ENCODE peak calls at places on chromosome 14, in six cellular contexts. L is tibial nerve; M is stromal cell of bone marrow; J is NCI-H510A; B is stimulated activated CD8-positive, alpha-beta memory T cell treated with anti-CD3 and anti-CD28 coated beads, Interleukin-2, amount 100 ng/mL, for 1 hour; X is endodermal cell. T is an unnamed sample.

GRCh38 chr14:38866461-38866860 is 236.6 kb downstream of the SEC23A start:
- DNase-seq in J (peak; percentile 62), B (no peak), X (no peak), M (no peak), L (no peak), T (peak; percentile 89)

GRCh38 chr14:45118594-45118993 is 15.7 kb downstream of the FKBP3 start:
- DNase-seq in B (no peak), M (no peak), X (no peak), L (no peak), J (no peak), T (no peak)

GRCh38 chr14:98186140-98186539 is 1085.9 kb downstream of the BCL11B start:
- DNase-seq in J (no peak), X (no peak), L (no peak), M (no peak), B (no peak), T (no peak)

GRCh38 chr14:95388699-95389098 is 69.0 kb upstream of the CLMN start:
- DNase-seq in J (no peak), M (no peak), B (no peak), X (peak; percentile 24), L (no peak), T (no peak)

GRCh38 chr14:58638231-58639205 is 756 bp downstream of the DACT1 start:
- DNase-seq in L (no peak), X (peak; percentile 79), B (no peak), M (no peak), J (no peak), T (no peak)

GRCh38 chr14:68507544-68508081 is 285.3 kb downstream of the ZFP36L1 start:
- DNase-seq in B (no peak), X (peak; percentile 14), M (no peak), L (no peak), J (peak; percentile 38), T (no peak)

GRCh38 chr14:42628591-42628990 is 1021.9 kb downstream of the LRFN5 start:
- DNase-seq in J (no peak), L (no peak), M (no peak), X (no peak), B (no peak), T (no peak)

GRCh38 chr14:24092960-24093900 is 881 bp upstream of the PCK2 start:
- DNase-seq in J (no peak), M (no peak), X (no peak), B (no peak), L (no peak), T (no peak)

GRCh38 chr14:61642246-61642982 is 52.9 kb upstream of the HIF1A start:
- DNase-seq in B (no peak), L (no peak), J (no peak), X (no peak), M (no peak), T (no peak)

GRCh38 chr14:76918751-76919421 is 92.7 kb downstream of the LRRC74A start:
- DNase-seq in M (peak; percentile 98), J (peak; percentile 48), X (peak; percentile 91), B (no peak), L (peak; percentile 91), T (peak; percentile 35)

GRCh38 chr14:100640481-100641273 is 53.5 kb upstream of the BEGAIN start:
- DNase-seq in L (no peak), M (peak; percentile 28), J (peak; percentile 70), X (no peak), B (peak; percentile 52), T (no peak)

GRCh38 chr14:24363401-24363800 is 4.6 kb upstream of the NFATC4 start:
- DNase-seq in B (no peak), L (no peak), X (no peak), J (no peak), M (no peak), T (no peak)

GRCh38 chr14:28780843-28781503 is 14.4 kb downstream of the FOXG1 start:
- DNase-seq in X (peak; percentile 74), B (no peak), M (no peak), L (no peak), J (no peak), T (peak; percentile 19)

GRCh38 chr14:20652996-20653975 is 11.8 kb upstream of the OR6S1 start:
- DNase-seq in J (no peak), L (no peak), B (no peak), X (peak; percentile 96), M (peak; percentile 17), T (no peak)

GRCh38 chr14:95309261-95310051 is 10.3 kb downstream of the CLMN start:
- DNase-seq in X (no peak), M (no peak), L (no peak), B (no peak), J (no peak), T (no peak)

GRCh38 chr14:33940561-33941011 is 10.3 kb downstream of the EGLN3 start:
- DNase-seq in X (no peak), B (no peak), L (no peak), M (no peak), J (no peak), T (no peak)

GRCh38 chr14:79016828-79017505 is 846.8 kb downstream of the NRXN3 start:
- DNase-seq in B (no peak), M (peak; percentile 25), J (no peak), L (no peak), X (no peak), T (peak; percentile 34)

GRCh38 chr14:91580886-91581615 is 70.9 kb upstream of the PPP4R3A start:
- DNase-seq in B (no peak), L (no peak), X (no peak), J (no peak), M (no peak), T (no peak)

GRCh38 chr14:34134484-34134883 is 183.6 kb upstream of the EGLN3 start:
- DNase-seq in B (no peak), X (no peak), M (no peak), J (no peak), L (no peak), T (no peak)

GRCh38 chr14:75805646-75806045 is 144.6 kb downstream of the TTLL5 start:
- DNase-seq in M (no peak), B (no peak), L (no peak), X (no peak), J (no peak), T (no peak)

GRCh38 chr14:51609987-51610283 is 41.8 kb upstream of the FRMD6 start:
- DNase-seq in X (no peak), J (no peak), B (no peak), M (no peak), L (no peak), T (no peak)

GRCh38 chr14:75561013-75561432 is 17.4 kb upstream of the FLVCR2 start:
- DNase-seq in L (peak; percentile 24), M (no peak), J (peak; percentile 31), X (peak; percentile 95), B (no peak), T (peak; percentile 50)

GRCh38 chr14:25411933-25412757 is 362.2 kb upstream of the STXBP6 start:
- DNase-seq in L (no peak), J (no peak), M (no peak), X (peak; percentile 87), B (no peak), T (peak; percentile 17)

GRCh38 chr14:104239185-104239775 is 100.9 kb downstream of the KIF26A start:
- DNase-seq in B (no peak), X (peak; percentile 20), J (no peak), L (no peak), M (no peak), T (no peak)

GRCh38 chr14:101191086-101191881 is 287.8 kb upstream of the RTL1 start:
- DNase-seq in L (no peak), M (no peak), B (no peak), J (no peak), X (no peak), T (no peak)

GRCh38 chr14:77059276-77059934 is 30.9 kb upstream of the IRF2BPL start:
- DNase-seq in L (no peak), X (peak; percentile 92), B (no peak), M (peak; percentile 59), J (peak; percentile 67), T (peak; percentile 71)

GRCh38 chr14:61280092-61280525 is 1.0 kb downstream of the TMEM30B start:
- DNase-seq in J (no peak), X (peak; percentile 73), L (no peak), B (peak; percentile 9), M (no peak), T (no peak)

GRCh38 chr14:49769171-49769570 is 1.2 kb downstream of the KLHDC2 start:
- DNase-seq in J (no peak), X (no peak), M (no peak), B (no peak), L (no peak), T (no peak)

GRCh38 chr14:104732355-104732804 is 8.4 kb downstream of the ADSS1 start:
- DNase-seq in B (no peak), M (no peak), X (no peak), J (no peak), L (no peak), T (peak; percentile 2)

GRCh38 chr14:49961270-49962222 is 68.7 kb downstream of the ARF6 start:
- DNase-seq in L (no peak), J (no peak), B (no peak), X (no peak), M (no peak), T (no peak)

GRCh38 chr14:104267895-104268294 is 129.5 kb downstream of the KIF26A start:
- DNase-seq in B (no peak), L (no peak), M (no peak), J (no peak), X (peak; percentile 36), T (no peak)

GRCh38 chr14:65070710-65071033 is 31.6 kb downstream of the MAX start:
- DNase-seq in B (no peak), M (no peak), X (no peak), J (no peak), L (no peak), T (no peak)

GRCh38 chr14:74638066-74638465 is 26.0 kb upstream of the LTBP2 start:
- DNase-seq in M (no peak), L (no peak), B (no peak), X (peak; percentile 67), J (no peak), T (no peak)

GRCh38 chr14:90034835-90035525 is 26.8 kb upstream of the KCNK13 start:
- DNase-seq in B (no peak), L (no peak), X (no peak), M (no peak), J (no peak), T (no peak)